ENCODE peak calls at places on chromosomes 11 and 22, in seven cellular contexts. S is A549, R is hippocampal formation, L is PC-3, Z is lung microvascular endothelial cell, P is AG20443, X is Calu3. K is an unnamed sample.
A peak's percentile ranks its signal among the peaks of the same experiment; 100 is the strongest.

GRCh38 chr11:102004220-102004619 is 43.0 kb upstream of the CFAP300 start:
- DNase-seq in R (no peak), L (no peak), P (no peak), Z (no peak), S (no peak), X (no peak), K (no peak)

GRCh38 chr11:14700593-14700992 is 57.0 kb downstream of the PDE3B start:
- DNase-seq in P (no peak), Z (no peak), X (no peak), R (no peak), S (no peak), L (no peak), K (no peak)

GRCh38 chr22:35553341-35553740 is 12.7 kb downstream of the RASD2 start:
- DNase-seq in Z (no peak), S (no peak), L (no peak), X (no peak), P (no peak), R (no peak), K (no peak)

GRCh38 chr22:20584872-20585639 is 77.6 kb downstream of the MED15 start:
- DNase-seq in L (no peak), X (no peak), S (no peak), P (no peak), R (no peak), Z (no peak), K (no peak)

GRCh38 chr22:40951795-40952602 is 821 bp downstream of the RBX1 start:
- DNase-seq in X (no peak), S (no peak), L (no peak), Z (no peak), R (no peak), P (no peak), K (no peak)

GRCh38 chr11:125165111-125165663 is 636 bp downstream of the PKNOX2 start:
- DNase-seq in P (peak; percentile 60), R (no peak), S (no peak), Z (peak; percentile 41), L (peak; percentile 19), X (peak; percentile 10), K (no peak)

GRCh38 chr11:85815186-85815911 is 4.4 kb upstream of the SYTL2 start:
- DNase-seq in L (peak; percentile 89), Z (no peak), R (no peak), X (no peak), S (no peak), P (no peak), K (no peak)

GRCh38 chr22:28920757-28921584 is 37.6 kb downstream of the ZNRF3 start:
- DNase-seq in P (no peak), S (no peak), X (no peak), R (no peak), Z (no peak), L (no peak), K (no peak)

GRCh38 chr11:120775986-120776682 is 247.8 kb upstream of the TBCEL start:
- DNase-seq in S (no peak), Z (no peak), R (no peak), X (no peak), L (no peak), P (no peak), K (no peak)

GRCh38 chr11:69312418-69313399 is 18.8 kb downstream of the MYEOV start:
- DNase-seq in X (no peak), L (no peak), R (no peak), P (no peak), Z (peak; percentile 42), S (no peak), K (no peak)

GRCh38 chr11:106457727-106458126 is 380.3 kb downstream of the AASDHPPT start:
- DNase-seq in P (peak; percentile 32), S (peak; percentile 12), L (peak; percentile 96), Z (no peak), X (no peak), R (no peak), K (no peak)

GRCh38 chr11:77058900-77059299 is 7.9 kb upstream of the CAPN5 start:
- DNase-seq in R (no peak), X (no peak), S (no peak), P (no peak), Z (no peak), L (no peak), K (no peak)

GRCh38 chr11:94500181-94500580 is 6.4 kb downstream of the ANKRD49 start:
- DNase-seq in P (no peak), Z (no peak), L (no peak), X (no peak), R (no peak), S (no peak), K (no peak)

GRCh38 chr11:87428266-87428665 is 390.5 kb downstream of the TMEM135 start:
- DNase-seq in S (no peak), L (peak; percentile 91), Z (no peak), X (no peak), P (peak; percentile 25), R (no peak), K (no peak)

GRCh38 chr11:1346669-1347390 is 37.4 kb upstream of the TOLLIP start:
- DNase-seq in R (no peak), Z (no peak), S (no peak), P (no peak), L (no peak), X (no peak), K (no peak)

GRCh38 chr11:65591939-65592814 is 3.4 kb downstream of the KCNK7 start:
- DNase-seq in P (peak; percentile 70), X (no peak), Z (peak; percentile 79), R (no peak), S (no peak), L (no peak), K (no peak)

GRCh38 chr22:24965822-24966626 is 13.5 kb downstream of the KIAA1671 start:
- DNase-seq in R (no peak), P (no peak), S (peak; percentile 33), L (peak; percentile 58), Z (no peak), X (peak; percentile 59), K (no peak)

GRCh38 chr11:102704841-102705240 is 728 bp downstream of the MMP27 start:
- DNase-seq in R (no peak), L (no peak), P (no peak), Z (no peak), X (no peak), S (no peak), K (no peak)

GRCh38 chr22:33519140-33519973 is 400.9 kb downstream of the LARGE1 start:
- DNase-seq in P (peak; percentile 81), L (peak; percentile 4), Z (peak; percentile 8), S (peak; percentile 71), R (peak; percentile 60), X (peak; percentile 52), K (peak; percentile 64)

GRCh38 chr11:76033699-76034098 is 172.6 kb downstream of the WNT11 start:
- DNase-seq in L (no peak), Z (no peak), S (no peak), P (no peak), R (no peak), X (no peak), K (no peak)

GRCh38 chr11:28701760-28702449 is 593.7 kb downstream of the METTL15 start:
- DNase-seq in X (peak; percentile 82), R (no peak), L (peak; percentile 95), Z (peak; percentile 65), S (peak; percentile 85), P (no peak), K (no peak)

GRCh38 chr11:27380796-27381195 is 17.8 kb upstream of the CCDC34 start:
- DNase-seq in S (no peak), X (no peak), P (no peak), R (no peak), Z (no peak), L (no peak), K (no peak)

GRCh38 chr11:33557201-33557600 is 143.4 kb downstream of the C11orf91 start:
- DNase-seq in Z (no peak), L (peak; percentile 87), P (peak; percentile 71), S (no peak), R (no peak), X (no peak), K (no peak)

GRCh38 chr22:18925368-18926064 is 10.6 kb downstream of the PRODH start:
- DNase-seq in L (no peak), S (no peak), P (no peak), X (no peak), R (no peak), Z (no peak), K (no peak)